ENCODE peak calls at places on chromosomes 11 and 22, in four cellular contexts. One of them, this sample, is unnamed.

GRCh38 chr11:19201737-19202605 is at the start of gene CSRP3:
- DNase-seq in NT2/D1: no peak
- DNase-seq in GM12878: no peak
- DNase-seq in K562: no peak
- DNase-seq in this sample: no peak

GRCh38 chr11:129737535-129738230 is 78.0 kb upstream of the TMEM45B start:
- DNase-seq in K562: no peak
- DNase-seq in GM12878: no peak
- DNase-seq in NT2/D1: no peak
- DNase-seq in this sample: no peak

GRCh38 chr11:74347381-74347780 is 35.9 kb upstream of the P4HA3 start:
- DNase-seq in GM12878: no peak
- DNase-seq in NT2/D1: no peak
- DNase-seq in K562: no peak
- DNase-seq in this sample: no peak

GRCh38 chr11:68271023-68271780 is 571 bp downstream of the C11orf24 start:
- DNase-seq in NT2/D1: peak; percentile 62
- DNase-seq in K562: peak; percentile 85
- DNase-seq in GM12878: no peak
- DNase-seq in this sample: peak; percentile 74

GRCh38 chr11:2577071-2578005 is 122.5 kb downstream of the KCNQ1OT1 start:
- DNase-seq in GM12878: no peak
- DNase-seq in NT2/D1: no peak
- DNase-seq in K562: no peak
- DNase-seq in this sample: no peak

GRCh38 chr11:95282337-95282751 is 51.3 kb upstream of the SESN3 start:
- DNase-seq in GM12878: no peak
- DNase-seq in NT2/D1: no peak
- DNase-seq in K562: no peak
- DNase-seq in this sample: no peak

GRCh38 chr11:19432370-19433163 is 191.8 kb upstream of the E2F8 start:
- DNase-seq in K562: no peak
- DNase-seq in GM12878: peak; percentile 74
- DNase-seq in NT2/D1: no peak
- DNase-seq in this sample: peak; percentile 54

GRCh38 chr11:61138940-61139339 is 22.3 kb downstream of the VPS37C start:
- DNase-seq in GM12878: no peak
- DNase-seq in K562: no peak
- DNase-seq in NT2/D1: peak; percentile 49
- DNase-seq in this sample: no peak

GRCh38 chr11:92376680-92377079 is 152.1 kb downstream of the FAT3 start:
- DNase-seq in GM12878: no peak
- DNase-seq in K562: no peak
- DNase-seq in NT2/D1: no peak
- DNase-seq in this sample: no peak

GRCh38 chr11:76935030-76935429 is 74.3 kb downstream of the ACER3 start:
- DNase-seq in NT2/D1: no peak
- DNase-seq in GM12878: no peak
- DNase-seq in K562: no peak
- DNase-seq in this sample: no peak

GRCh38 chr11:17915500-17916143 is 97.2 kb downstream of the SERGEF start:
- DNase-seq in GM12878: no peak
- DNase-seq in NT2/D1: no peak
- DNase-seq in K562: no peak
- DNase-seq in this sample: no peak

GRCh38 chr22:46738961-46739870 is 1.2 kb upstream of the CERK start:
- DNase-seq in K562: peak; percentile 22
- DNase-seq in NT2/D1: no peak
- DNase-seq in GM12878: no peak
- DNase-seq in this sample: peak; percentile 67

GRCh38 chr11:232783-233565 is 3.2 kb downstream of the SIRT3 start:
- DNase-seq in K562: no peak
- DNase-seq in GM12878: no peak
- DNase-seq in NT2/D1: no peak
- DNase-seq in this sample: no peak

GRCh38 chr11:61041755-61042518 is 60.4 kb upstream of the CD5 start:
- DNase-seq in NT2/D1: peak; percentile 74
- DNase-seq in GM12878: no peak
- DNase-seq in K562: no peak
- DNase-seq in this sample: peak; percentile 21

GRCh38 chr22:25757686-25758085 is 15.7 kb downstream of the MYO18B start:
- DNase-seq in NT2/D1: no peak
- DNase-seq in GM12878: no peak
- DNase-seq in K562: no peak
- DNase-seq in this sample: no peak

GRCh38 chr11:21323617-21324016 is 654.2 kb downstream of the NELL1 start:
- DNase-seq in NT2/D1: no peak
- DNase-seq in GM12878: no peak
- DNase-seq in K562: no peak
- DNase-seq in this sample: no peak

GRCh38 chr11:3036419-3036818 is 20.8 kb downstream of the CARS1 start:
- DNase-seq in GM12878: peak; percentile 19
- DNase-seq in K562: no peak
- DNase-seq in NT2/D1: no peak
- DNase-seq in this sample: no peak

GRCh38 chr11:110463153-110463552 is 33.4 kb downstream of the FDX1 start:
- DNase-seq in GM12878: no peak
- DNase-seq in K562: peak; percentile 12
- DNase-seq in NT2/D1: peak; percentile 33
- DNase-seq in this sample: peak; percentile 65

GRCh38 chr22:42820075-42820763 is 36.9 kb downstream of the ARFGAP3 start:
- DNase-seq in GM12878: no peak
- DNase-seq in NT2/D1: no peak
- DNase-seq in K562: peak; percentile 28
- DNase-seq in this sample: no peak

GRCh38 chr11:85137597-85137996 is 489.5 kb downstream of the DLG2 start:
- DNase-seq in NT2/D1: no peak
- DNase-seq in K562: no peak
- DNase-seq in GM12878: no peak
- DNase-seq in this sample: no peak

GRCh38 chr11:68528630-68529029 is 68.1 kb downstream of the PPP6R3 start:
- DNase-seq in NT2/D1: no peak
- DNase-seq in GM12878: no peak
- DNase-seq in K562: no peak
- DNase-seq in this sample: no peak

GRCh38 chr22:36644333-36644757 is 59.2 kb downstream of the CACNG2 start:
- DNase-seq in NT2/D1: peak; percentile 47
- DNase-seq in K562: peak; percentile 38
- DNase-seq in GM12878: no peak
- DNase-seq in this sample: no peak

GRCh38 chr22:36336246-36337182 is 51.3 kb downstream of the MYH9 start:
- DNase-seq in GM12878: no peak
- DNase-seq in K562: no peak
- DNase-seq in NT2/D1: no peak
- DNase-seq in this sample: no peak

GRCh38 chr22:44584256-44584902 is 86.3 kb upstream of the RTL6 start:
- DNase-seq in K562: no peak
- DNase-seq in NT2/D1: no peak
- DNase-seq in GM12878: no peak
- DNase-seq in this sample: no peak

GRCh38 chr11:120229451-120230424 is 10.2 kb upstream of the POU2F3 start:
- DNase-seq in K562: peak; percentile 40
- DNase-seq in GM12878: no peak
- DNase-seq in NT2/D1: no peak
- DNase-seq in this sample: no peak

GRCh38 chr22:27987557-27987956 is 68.5 kb upstream of the PITPNB start:
- DNase-seq in K562: no peak
- DNase-seq in GM12878: no peak
- DNase-seq in NT2/D1: no peak
- DNase-seq in this sample: no peak

GRCh38 chr11:17351510-17352176 is at the start of gene NCR3LG1:
- DNase-seq in NT2/D1: no peak
- DNase-seq in GM12878: no peak
- DNase-seq in K562: peak; percentile 69
- DNase-seq in this sample: peak; percentile 71

GRCh38 chr11:62004473-62004872 is 37.0 kb upstream of the FTH1 start:
- DNase-seq in GM12878: peak; percentile 66
- DNase-seq in K562: no peak
- DNase-seq in NT2/D1: no peak
- DNase-seq in this sample: no peak

GRCh38 chr11:68115285-68115684 is 5.9 kb downstream of the CHKA start:
- DNase-seq in K562: no peak
- DNase-seq in NT2/D1: no peak
- DNase-seq in GM12878: no peak
- DNase-seq in this sample: no peak

GRCh38 chr11:65111537-65112225 is at the start of gene TM7SF2:
- DNase-seq in GM12878: no peak
- DNase-seq in NT2/D1: peak; percentile 94
- DNase-seq in K562: peak; percentile 99
- DNase-seq in this sample: peak; percentile 95

GRCh38 chr11:120613264-120614226 is 102.0 kb downstream of the GRIK4 start:
- DNase-seq in NT2/D1: no peak
- DNase-seq in GM12878: peak; percentile 83
- DNase-seq in K562: no peak
- DNase-seq in this sample: no peak

GRCh38 chr11:79121351-79121750 is 319.5 kb downstream of the TENM4 start:
- DNase-seq in GM12878: no peak
- DNase-seq in NT2/D1: no peak
- DNase-seq in K562: no peak
- DNase-seq in this sample: no peak

GRCh38 chr22:20086763-20087162 is 6.7 kb downstream of the DGCR8 start:
- DNase-seq in K562: no peak
- DNase-seq in GM12878: no peak
- DNase-seq in NT2/D1: no peak
- DNase-seq in this sample: no peak

GRCh38 chr22:20089226-20089976 is 9.4 kb downstream of the DGCR8 start:
- DNase-seq in K562: no peak
- DNase-seq in GM12878: no peak
- DNase-seq in NT2/D1: no peak
- DNase-seq in this sample: no peak

GRCh38 chr22:20089977-20090729 is 10.1 kb downstream of the DGCR8 start:
- DNase-seq in GM12878: no peak
- DNase-seq in K562: no peak
- DNase-seq in NT2/D1: no peak
- DNase-seq in this sample: no peak

GRCh38 chr22:20087319-20088262 is 7.5 kb downstream of the DGCR8 start:
- DNase-seq in K562: no peak
- DNase-seq in NT2/D1: no peak
- DNase-seq in GM12878: no peak
- DNase-seq in this sample: no peak

DNA sequence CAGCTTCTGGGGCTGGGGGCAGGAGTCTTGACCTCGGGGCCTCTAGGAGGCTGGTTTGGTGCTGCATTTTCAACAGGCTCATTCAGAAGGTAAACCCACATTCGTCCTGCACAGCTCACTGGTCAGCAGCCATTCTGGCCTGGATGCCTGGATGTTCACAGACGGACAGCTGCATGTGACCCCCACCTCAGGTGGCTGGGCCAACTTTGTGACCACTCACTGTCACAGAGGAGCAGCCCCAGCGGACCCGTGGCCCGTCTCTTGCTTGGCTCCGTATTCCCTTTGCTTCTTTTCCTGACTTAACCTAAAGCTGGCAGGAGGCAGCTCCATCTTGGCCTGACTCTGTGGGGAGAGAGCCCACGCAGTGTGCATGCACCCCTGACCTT is 8.2 kb downstream of the DGCR8 start:
- DNase-seq in K562: no peak
- DNase-seq in GM12878: no peak
- DNase-seq in NT2/D1: no peak
- DNase-seq in this sample: no peak
- TF ChIP-seq YY1 in K562: no peak
- TF ChIP-seq YY1 in GM12878: no peak
- TF ChIP-seq YY1 in NT2/D1: no peak
- TF ChIP-seq YY1 in this sample: no peak

GRCh38 chr11:106670069-106670468 is 348.2 kb downstream of the GUCY1A2 start:
- DNase-seq in NT2/D1: peak; percentile 15
- DNase-seq in K562: no peak
- DNase-seq in GM12878: no peak
- DNase-seq in this sample: peak; percentile 5

GRCh38 chr11:106668147-106668546 is 350.1 kb downstream of the GUCY1A2 start:
- DNase-seq in K562: no peak
- DNase-seq in NT2/D1: no peak
- DNase-seq in GM12878: no peak
- DNase-seq in this sample: no peak
- TF ChIP-seq YY1 in K562: no peak
- TF ChIP-seq YY1 in NT2/D1: no peak
- TF ChIP-seq YY1 in GM12878: no peak
- TF ChIP-seq YY1 in this sample: no peak

GRCh38 chr22:19478466-19479357 is at the start of gene UFD1:
- DNase-seq in K562: peak; percentile 98
- DNase-seq in GM12878: no peak
- DNase-seq in NT2/D1: peak; percentile 42
- DNase-seq in this sample: peak; percentile 88

GRCh38 chr22:19480789-19481188 is 1.1 kb downstream of the CDC45 start:
- DNase-seq in K562: no peak
- DNase-seq in GM12878: no peak
- DNase-seq in NT2/D1: no peak
- DNase-seq in this sample: no peak

GRCh38 chr22:19479358-19480172 is at the start of gene CDC45:
- DNase-seq in NT2/D1: peak; percentile 91
- DNase-seq in GM12878: peak; percentile 93
- DNase-seq in K562: peak; percentile 100
- DNase-seq in this sample: peak; percentile 88

GRCh38 chr22:19482297-19482696 is 2.6 kb downstream of the CDC45 start:
- DNase-seq in GM12878: no peak
- DNase-seq in NT2/D1: no peak
- DNase-seq in K562: no peak
- DNase-seq in this sample: no peak

DNA sequence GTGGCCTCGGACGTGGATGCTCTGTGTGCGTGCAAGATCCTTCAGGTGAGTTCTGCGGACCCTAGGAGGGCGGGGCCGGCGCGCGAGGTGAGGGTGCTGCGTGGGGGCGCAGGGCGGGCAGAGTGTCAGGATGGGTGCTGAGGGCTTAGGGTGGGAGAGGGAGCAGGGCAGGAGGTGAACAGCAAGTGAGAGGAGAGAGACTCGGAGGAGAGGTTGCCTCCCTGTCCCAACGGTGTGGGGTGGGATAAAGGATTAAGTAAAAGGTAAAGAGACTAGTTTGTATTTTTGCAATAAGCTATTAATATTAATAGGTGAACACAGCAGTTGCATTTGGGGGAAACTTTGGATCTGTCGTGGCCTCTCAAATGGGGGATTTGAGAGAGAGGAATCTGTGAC is 451 bp downstream of the CDC45 start:
- DNase-seq in NT2/D1: no peak
- DNase-seq in GM12878: no peak
- DNase-seq in K562: peak; percentile 64
- DNase-seq in this sample: no peak
- TF ChIP-seq YY1 in NT2/D1: no peak
- TF ChIP-seq YY1 in GM12878: no peak
- TF ChIP-seq YY1 in K562: no peak
- TF ChIP-seq YY1 in this sample: no peak

GRCh38 chr11:7021318-7021717 is 1.0 kb downstream of the NLRP14 start:
- DNase-seq in NT2/D1: no peak
- DNase-seq in K562: no peak
- DNase-seq in GM12878: no peak
- DNase-seq in this sample: no peak
- TF ChIP-seq YY1 in NT2/D1: no peak
- TF ChIP-seq YY1 in K562: no peak
- TF ChIP-seq YY1 in GM12878: no peak
- TF ChIP-seq YY1 in this sample: no peak

GRCh38 chr11:102990145-102990544 is 34.6 kb upstream of the MMP13 start:
- DNase-seq in GM12878: no peak
- DNase-seq in K562: no peak
- DNase-seq in NT2/D1: no peak
- DNase-seq in this sample: no peak
- TF ChIP-seq YY1 in GM12878: no peak
- TF ChIP-seq YY1 in K562: no peak
- TF ChIP-seq YY1 in NT2/D1: no peak
- TF ChIP-seq YY1 in this sample: no peak